ENCODE peak calls at places on chromosomes 13 and 19, in four cellular contexts. One of them, this sample, is unnamed.

GRCh38 chr13:109447667-109448066 is 338.7 kb downstream of the IRS2 start:
- DNase-seq in A549: no peak
- DNase-seq in K562: no peak
- DNase-seq in HepG2: no peak
- DNase-seq in this sample: no peak

GRCh38 chr13:19670147-19670546 is 36.7 kb downstream of the MPHOSPH8 start:
- DNase-seq in K562: no peak
- DNase-seq in HepG2: no peak
- DNase-seq in A549: no peak
- DNase-seq in this sample: no peak

GRCh38 chr19:10113592-10113963 is 2.1 kb downstream of the P2RY11 start:
- DNase-seq in A549: no peak
- DNase-seq in K562: no peak
- DNase-seq in HepG2: no peak
- DNase-seq in this sample: no peak

GRCh38 chr13:49436890-49437289 is 7.0 kb downstream of the CAB39L start:
- DNase-seq in K562: no peak
- DNase-seq in HepG2: no peak
- DNase-seq in A549: no peak
- DNase-seq in this sample: no peak

GRCh38 chr13:53060840-53061485 is 32.4 kb downstream of the OLFM4 start:
- DNase-seq in HepG2: no peak
- DNase-seq in A549: no peak
- DNase-seq in K562: no peak
- DNase-seq in this sample: no peak

GRCh38 chr19:37738371-37738770 is 18.8 kb upstream of the ZNF607 start:
- DNase-seq in HepG2: no peak
- DNase-seq in A549: no peak
- DNase-seq in K562: no peak
- DNase-seq in this sample: no peak

GRCh38 chr19:47779524-47780214 is 1.2 kb downstream of the SELENOW start:
- DNase-seq in K562: peak
- DNase-seq in A549: no peak
- DNase-seq in HepG2: no peak
- DNase-seq in this sample: no peak

GRCh38 chr19:30450101-30450500 is 77.9 kb downstream of the ZNF536 start:
- DNase-seq in A549: no peak
- DNase-seq in HepG2: no peak
- DNase-seq in K562: no peak
- DNase-seq in this sample: peak

GRCh38 chr13:107838592-107839161 is 376.7 kb downstream of the LIG4 start:
- DNase-seq in K562: no peak
- DNase-seq in A549: no peak
- DNase-seq in HepG2: no peak
- DNase-seq in this sample: no peak

GRCh38 chr19:58562126-58563033 is 4.0 kb upstream of the UBE2M start:
- DNase-seq in HepG2: no peak
- DNase-seq in A549: no peak
- DNase-seq in K562: no peak
- DNase-seq in this sample: peak

GRCh38 chr19:2274937-2275535 is 6.9 kb downstream of the PEAK3 start:
- DNase-seq in A549: peak
- DNase-seq in K562: peak
- DNase-seq in HepG2: peak
- DNase-seq in this sample: peak

GRCh38 chr19:2097330-2098327 is 914 bp downstream of the IZUMO4 start:
- DNase-seq in A549: no peak
- DNase-seq in HepG2: no peak
- DNase-seq in K562: no peak
- DNase-seq in this sample: no peak

DNA sequence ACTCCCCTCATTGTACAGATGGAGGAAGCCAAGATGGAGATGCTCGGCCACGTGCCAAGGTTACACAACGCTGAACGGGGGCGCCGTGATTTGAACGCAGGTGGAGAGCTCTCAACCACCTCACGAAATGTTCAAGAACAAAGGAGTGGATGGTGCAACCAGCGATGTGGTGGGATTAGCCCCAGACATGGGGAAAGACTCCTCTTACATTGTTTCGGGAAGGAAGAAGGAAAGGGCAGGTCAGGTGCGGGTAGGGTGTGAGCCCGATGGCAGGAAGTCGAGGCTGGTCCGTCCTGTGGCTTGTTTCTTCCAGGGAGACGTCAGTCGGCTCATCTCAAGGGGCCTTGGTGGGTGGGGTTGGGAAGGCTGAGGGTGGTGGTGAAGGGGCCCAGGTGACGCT is 7.1 kb upstream of the KLK14 start:
- DNase-seq in HepG2: no peak
- DNase-seq in K562: no peak
- DNase-seq in A549: no peak
- DNase-seq in this sample: no peak
- TF ChIP-seq NR3C1 in HepG2: no peak
- TF ChIP-seq NR3C1 in K562: no peak
- TF ChIP-seq NR3C1 in A549: no peak
- TF ChIP-seq NR3C1 in this sample: no peak

GRCh38 chr13:38301236-38301635 is 48.4 kb upstream of the UFM1 start:
- DNase-seq in A549: no peak
- DNase-seq in K562: no peak
- DNase-seq in HepG2: no peak
- DNase-seq in this sample: no peak
- TF ChIP-seq NR3C1 in A549: no peak
- TF ChIP-seq NR3C1 in K562: no peak
- TF ChIP-seq NR3C1 in HepG2: no peak
- TF ChIP-seq NR3C1 in this sample: no peak

GRCh38 chr19:12521996-12522395 is 29.3 kb downstream of the ZNF564 start:
- DNase-seq in A549: no peak
- DNase-seq in HepG2: peak
- DNase-seq in K562: peak
- DNase-seq in this sample: peak

GRCh38 chr19:12526542-12526941 is 24.7 kb downstream of the ZNF564 start:
- DNase-seq in K562: no peak
- DNase-seq in A549: no peak
- DNase-seq in HepG2: no peak
- DNase-seq in this sample: no peak

DNA sequence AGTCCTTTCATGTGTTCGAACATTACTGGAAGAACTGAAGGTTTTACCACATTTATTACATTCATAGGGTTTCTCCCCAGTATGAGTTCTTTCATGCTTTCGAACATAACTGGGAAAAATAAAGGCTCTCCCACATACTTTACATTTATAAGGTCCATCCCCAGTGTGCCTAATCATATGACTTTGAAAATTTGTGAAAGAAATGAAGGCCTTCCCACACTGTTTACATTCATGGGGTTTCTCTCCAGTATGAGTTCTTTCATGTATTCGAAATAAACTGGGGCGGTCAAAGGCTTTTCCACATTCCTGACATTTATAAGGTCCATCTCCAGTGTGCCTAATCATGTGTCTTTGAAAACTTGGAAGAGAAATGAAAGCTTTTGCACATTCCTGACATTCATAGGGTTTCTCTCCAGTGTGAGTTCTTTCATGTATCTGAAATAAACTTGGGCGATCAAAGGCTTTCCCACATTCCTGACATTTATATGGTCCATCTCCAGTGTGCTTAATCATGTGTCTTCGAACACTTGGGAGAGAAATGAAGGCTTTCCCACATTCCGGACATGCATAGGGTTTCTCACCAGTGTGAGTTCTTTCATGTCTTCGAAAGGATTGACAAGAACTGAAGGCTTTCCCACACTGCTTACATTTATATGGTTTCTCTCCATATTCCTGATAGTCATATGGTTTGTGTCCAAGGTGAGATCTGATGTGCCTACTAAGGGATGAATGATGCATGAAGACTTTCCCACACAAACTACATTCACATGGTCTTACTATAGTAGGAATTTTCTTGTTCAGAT is 24.0 kb downstream of the ZNF564 start:
- DNase-seq in HepG2: no peak
- DNase-seq in A549: no peak
- DNase-seq in K562: no peak
- DNase-seq in this sample: no peak
- TF ChIP-seq NR3C1 in HepG2: no peak
- TF ChIP-seq NR3C1 in A549: no peak
- TF ChIP-seq NR3C1 in K562: no peak
- TF ChIP-seq NR3C1 in this sample: no peak

DNA sequence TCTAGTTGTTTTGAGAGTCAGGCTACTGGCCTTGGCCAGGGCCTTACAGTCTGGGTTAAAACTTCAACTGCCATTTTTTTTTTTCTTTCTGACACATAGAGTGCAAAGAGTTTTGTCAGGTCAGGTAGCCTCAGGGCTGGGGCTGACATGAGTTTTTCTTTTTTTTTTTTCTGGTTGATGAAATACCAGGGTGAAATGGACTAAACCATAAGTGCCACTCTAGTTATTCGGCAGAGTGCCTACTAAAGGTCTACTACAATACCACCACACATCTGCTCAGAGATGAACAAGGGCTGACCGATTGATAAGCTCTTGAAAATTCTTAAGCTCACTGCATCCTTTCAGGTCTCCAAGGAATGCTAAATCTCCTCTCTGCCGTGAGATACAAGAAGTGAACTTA is 4.4 kb upstream of the ZNF320 start:
- DNase-seq in A549: no peak
- DNase-seq in K562: no peak
- DNase-seq in HepG2: peak
- DNase-seq in this sample: no peak
- TF ChIP-seq NR3C1 in A549: no peak
- TF ChIP-seq NR3C1 in K562: no peak
- TF ChIP-seq NR3C1 in HepG2: no peak
- TF ChIP-seq NR3C1 in this sample: no peak

GRCh38 chr19:372306-372890 is 27.8 kb upstream of the MIER2 start:
- DNase-seq in K562: no peak
- DNase-seq in HepG2: no peak
- DNase-seq in A549: no peak
- DNase-seq in this sample: no peak
- TF ChIP-seq NR3C1 in K562: no peak
- TF ChIP-seq NR3C1 in HepG2: no peak
- TF ChIP-seq NR3C1 in A549: no peak
- TF ChIP-seq NR3C1 in this sample: no peak

GRCh38 chr19:45564131-45564780 is 20.3 kb downstream of the OPA3 start:
- DNase-seq in A549: no peak
- DNase-seq in K562: no peak
- DNase-seq in HepG2: no peak
- DNase-seq in this sample: peak

GRCh38 chr19:45569619-45570421 is 14.8 kb downstream of the OPA3 start:
- DNase-seq in K562: peak
- DNase-seq in HepG2: peak
- DNase-seq in A549: peak
- DNase-seq in this sample: peak

GRCh38 chr19:45568732-45569131 is 15.9 kb downstream of the OPA3 start:
- DNase-seq in HepG2: no peak
- DNase-seq in A549: peak
- DNase-seq in K562: no peak
- DNase-seq in this sample: no peak

GRCh38 chr19:45571457-45572220 is 13.0 kb downstream of the OPA3 start:
- DNase-seq in A549: no peak
- DNase-seq in HepG2: no peak
- DNase-seq in K562: no peak
- DNase-seq in this sample: no peak

GRCh38 chr19:45567609-45568008 is 17.0 kb downstream of the OPA3 start:
- DNase-seq in A549: no peak
- DNase-seq in HepG2: no peak
- DNase-seq in K562: no peak
- DNase-seq in this sample: no peak
- TF ChIP-seq NR3C1 in A549: no peak
- TF ChIP-seq NR3C1 in HepG2: no peak
- TF ChIP-seq NR3C1 in K562: no peak
- TF ChIP-seq NR3C1 in this sample: no peak

GRCh38 chr13:35992964-35993363 is 138.2 kb downstream of the DCLK1 start:
- DNase-seq in A549: no peak
- DNase-seq in HepG2: no peak
- DNase-seq in K562: no peak
- DNase-seq in this sample: no peak

GRCh38 chr13:35987572-35988513 is 143.3 kb downstream of the DCLK1 start:
- DNase-seq in HepG2: no peak
- DNase-seq in K562: no peak
- DNase-seq in A549: no peak
- DNase-seq in this sample: peak

GRCh38 chr13:35994131-35994966 is 136.8 kb downstream of the DCLK1 start:
- DNase-seq in K562: no peak
- DNase-seq in A549: no peak
- DNase-seq in HepG2: no peak
- DNase-seq in this sample: no peak

GRCh38 chr13:35988648-35989081 is 142.5 kb downstream of the DCLK1 start:
- DNase-seq in HepG2: no peak
- DNase-seq in A549: no peak
- DNase-seq in K562: no peak
- DNase-seq in this sample: no peak

GRCh38 chr13:35990196-35990595 is 141.0 kb downstream of the DCLK1 start:
- DNase-seq in HepG2: no peak
- DNase-seq in K562: no peak
- DNase-seq in A549: no peak
- DNase-seq in this sample: peak
- TF ChIP-seq NR3C1 in HepG2: no peak
- TF ChIP-seq NR3C1 in K562: no peak
- TF ChIP-seq NR3C1 in A549: no peak
- TF ChIP-seq NR3C1 in this sample: no peak

DNA sequence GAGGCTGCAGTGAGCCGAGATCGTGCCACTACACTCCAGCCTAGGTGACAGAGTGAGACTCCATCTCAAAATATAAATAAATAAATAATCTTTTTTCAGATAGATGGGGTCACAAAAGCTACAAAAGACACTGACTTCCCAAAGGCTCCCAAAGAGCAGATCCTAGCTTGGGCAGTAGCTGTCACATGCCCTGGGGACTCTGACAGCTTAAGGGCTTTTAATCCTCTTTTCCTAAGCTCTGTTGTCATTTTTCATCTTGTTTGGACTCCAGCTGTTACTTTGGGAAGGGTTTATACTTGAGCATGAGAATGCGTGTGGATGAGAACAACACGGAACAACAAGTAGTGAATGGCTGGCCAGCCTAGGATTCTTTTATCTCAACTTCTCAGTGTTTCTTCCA is 231.7 kb downstream of the MZT1 start:
- DNase-seq in HepG2: no peak
- DNase-seq in A549: no peak
- DNase-seq in K562: no peak
- DNase-seq in this sample: no peak
- TF ChIP-seq NR3C1 in HepG2: no peak
- TF ChIP-seq NR3C1 in A549: no peak
- TF ChIP-seq NR3C1 in K562: no peak
- TF ChIP-seq NR3C1 in this sample: no peak

This sample was measured in WTC11.